ENCODE peak calls at places on chromosomes 3 and 15, in six cellular contexts. V is Peyer's patch; S is activated T-cell treated with anti-CD3 and anti-CD28 coated beads for 1 hour; T is Daoy; Y is naive thymus-derived CD4-positive, alpha-beta T cell; K is activated gamma-delta T cell treated with Interleukin-2 at 50 U/mL for 16 hours. I is an unnamed sample.

GRCh38 chr3:48470286-48470685 is 23.7 kb downstream of the ATRIP start:
- DNase-seq in V (no peak), S (no peak), T (no peak), Y (no peak), K (no peak), I (no peak)

GRCh38 chr3:154783053-154784037 is 296.8 kb upstream of the MME start:
- DNase-seq in V (no peak), S (no peak), T (no peak), Y (no peak), K (no peak), I (no peak)

GRCh38 chr3:98343647-98344507 is 9.8 kb upstream of the OR5K4 start:
- DNase-seq in V (no peak), S (no peak), T (peak; percentile 60), Y (no peak), K (peak; percentile 10), I (no peak)

GRCh38 chr3:73349657-73350056 is 275.1 kb downstream of the PDZRN3 start:
- DNase-seq in V (no peak), S (no peak), T (no peak), Y (no peak), K (no peak), I (no peak)

GRCh38 chr3:149352556-149352955 is 19.1 kb upstream of the TM4SF18 start:
- DNase-seq in V (no peak), S (no peak), T (peak; percentile 75), Y (no peak), K (peak; percentile 4), I (peak; percentile 44)

GRCh38 chr15:51267714-51268105 is 70.7 kb downstream of the CYP19A1 start:
- DNase-seq in V (no peak), S (peak; percentile 0), T (peak; percentile 73), Y (no peak), K (no peak), I (no peak)

GRCh38 chr3:58206406-58207011 is 4.3 kb downstream of the DNASE1L3 start:
- DNase-seq in V (no peak), S (no peak), T (peak; percentile 63), Y (no peak), K (no peak), I (no peak)

GRCh38 chr15:56341201-56341600 is 24.0 kb upstream of the TEX9 start:
- DNase-seq in V (no peak), S (no peak), T (no peak), Y (no peak), K (no peak), I (no peak)

GRCh38 chr3:142586803-142587406 is 8.4 kb upstream of the ATR start:
- DNase-seq in V (no peak), S (no peak), T (peak; percentile 76), Y (peak; percentile 22), K (no peak), I (no peak)

GRCh38 chr3:139119331-139120025 is 74.8 kb upstream of the PRR23C start:
- DNase-seq in V (no peak), S (no peak), T (no peak), Y (no peak), K (no peak), I (no peak)

GRCh38 chr3:194423317-194423716 is 24.3 kb upstream of the GP5 start:
- DNase-seq in V (no peak), S (no peak), T (no peak), Y (no peak), K (no peak), I (no peak)

GRCh38 chr3:20073068-20073467 is 32.8 kb downstream of the KAT2B start:
- DNase-seq in V (no peak), S (no peak), T (no peak), Y (no peak), K (no peak), I (no peak)

GRCh38 chr3:181631901-181632300 is 79.8 kb upstream of the SOX2 start:
- DNase-seq in V (no peak), S (no peak), T (no peak), Y (no peak), K (no peak), I (no peak)

GRCh38 chr3:167493240-167493639 is 19.4 kb upstream of the SERPINI2 start:
- DNase-seq in V (no peak), S (no peak), T (no peak), Y (no peak), K (no peak), I (no peak)

GRCh38 chr3:171772427-171773056 is 37.7 kb downstream of the PLD1 start:
- DNase-seq in V (no peak), S (peak; percentile 20), T (peak; percentile 64), Y (peak; percentile 35), K (peak; percentile 35), I (peak; percentile 10)

GRCh38 chr3:153906366-153906765 is 214.8 kb upstream of the ARHGEF26 start:
- DNase-seq in V (no peak), S (no peak), T (no peak), Y (no peak), K (no peak), I (no peak)

GRCh38 chr15:68228143-68228970 is 1.2 kb downstream of the CLN6 start:
- DNase-seq in V (no peak), S (no peak), T (no peak), Y (no peak), K (no peak), I (no peak)

GRCh38 chr3:194162070-194162678 is 26.2 kb downstream of the HES1 start:
- DNase-seq in V (no peak), S (no peak), T (no peak), Y (no peak), K (no peak), I (no peak)

GRCh38 chr3:128399221-128399915 is 67.3 kb downstream of the DNAJB8 start:
- DNase-seq in V (no peak), S (no peak), T (no peak), Y (no peak), K (no peak), I (no peak)

GRCh38 chr3:46867550-46867898 is 4.3 kb upstream of the MYL3 start:
- DNase-seq in V (no peak), S (no peak), T (no peak), Y (no peak), K (no peak), I (no peak)

GRCh38 chr15:75198560-75199346 is 2.9 kb upstream of the C15orf39 start:
- DNase-seq in V (no peak), S (no peak), T (peak; percentile 52), Y (peak; percentile 25), K (no peak), I (no peak)

GRCh38 chr3:182837855-182838454 is 44.7 kb downstream of the ATP11B start:
- DNase-seq in V (no peak), S (no peak), T (no peak), Y (no peak), K (no peak), I (no peak)

GRCh38 chr15:52255008-52255407 is 40.6 kb downstream of the MYO5C start:
- DNase-seq in V (no peak), S (no peak), T (peak; percentile 79), Y (no peak), K (no peak), I (no peak)

GRCh38 chr3:178001670-178002101 is 534.5 kb upstream of the KCNMB2 start:
- DNase-seq in V (no peak), S (no peak), T (no peak), Y (no peak), K (no peak), I (no peak)

GRCh38 chr3:73431136-73431933 is 193.4 kb downstream of the PDZRN3 start:
- DNase-seq in V (no peak), S (no peak), T (no peak), Y (no peak), K (no peak), I (no peak)

GRCh38 chr3:107430214-107431047 is 53.2 kb downstream of the CCDC54 start:
- DNase-seq in V (no peak), S (no peak), T (no peak), Y (no peak), K (no peak), I (no peak)

GRCh38 chr3:188348445-188349244 is 194.7 kb downstream of the LPP start:
- DNase-seq in V (no peak), S (no peak), T (peak; percentile 97), Y (no peak), K (no peak), I (no peak)

GRCh38 chr15:89828324-89829145 is 13.9 kb upstream of the ANPEP start:
- DNase-seq in V (no peak), S (no peak), T (peak; percentile 65), Y (no peak), K (no peak), I (no peak)

GRCh38 chr3:173938159-173938558 is 540.6 kb downstream of the NLGN1 start:
- DNase-seq in V (no peak), S (no peak), T (peak; percentile 45), Y (no peak), K (no peak), I (no peak)

GRCh38 chr3:170355738-170356595 is 1.5 kb upstream of the SKIL start:
- DNase-seq in V (peak; percentile 61), S (no peak), T (peak; percentile 51), Y (peak; percentile 40), K (no peak), I (no peak)

GRCh38 chr15:91254766-91255165 is 154.7 kb downstream of the SV2B start:
- DNase-seq in V (no peak), S (no peak), T (no peak), Y (no peak), K (no peak), I (no peak)

GRCh38 chr3:72617420-72618024 is 230.7 kb downstream of the SHQ1 start:
- DNase-seq in V (no peak), S (no peak), T (no peak), Y (no peak), K (no peak), I (no peak)